ENCODE peak calls at places on chromosomes 1 and 21, in six cellular contexts. One of them, this sample, is unnamed.

GRCh38 chr1:78755986-78756385 is 106.4 kb downstream of the IFI44 start:
- DNase-seq in AG08395: no peak
- DNase-seq in GM12865: no peak
- DNase-seq in GM10248: no peak
- DNase-seq in fibroblast of the aortic adventitia: no peak
- DNase-seq in stimulated activated CD4-positive, alpha-beta T cell treated with anti-CD3 and anti-CD28 coated beads, Interleukin-2, amount 100 ng/mL, for 48 hours: no peak
- DNase-seq in this sample: no peak

GRCh38 chr1:161061419-161061818 is 8.3 kb downstream of the ARHGAP30 start:
- DNase-seq in AG08395: no peak
- DNase-seq in GM12865: no peak
- DNase-seq in GM10248: no peak
- DNase-seq in fibroblast of the aortic adventitia: no peak
- DNase-seq in stimulated activated CD4-positive, alpha-beta T cell treated with anti-CD3 and anti-CD28 coated beads, Interleukin-2, amount 100 ng/mL, for 48 hours: no peak
- DNase-seq in this sample: no peak

GRCh38 chr1:111690306-111690617 is 48.9 kb downstream of the INKA2 start:
- DNase-seq in AG08395: peak; percentile 73
- DNase-seq in GM12865: no peak
- DNase-seq in GM10248: no peak
- DNase-seq in fibroblast of the aortic adventitia: peak; percentile 96
- DNase-seq in stimulated activated CD4-positive, alpha-beta T cell treated with anti-CD3 and anti-CD28 coated beads, Interleukin-2, amount 100 ng/mL, for 48 hours: no peak
- DNase-seq in this sample: no peak

GRCh38 chr1:54577612-54578011 is 29.6 kb downstream of the ACOT11 start:
- DNase-seq in AG08395: no peak
- DNase-seq in GM12865: no peak
- DNase-seq in GM10248: no peak
- DNase-seq in fibroblast of the aortic adventitia: peak; percentile 38
- DNase-seq in stimulated activated CD4-positive, alpha-beta T cell treated with anti-CD3 and anti-CD28 coated beads, Interleukin-2, amount 100 ng/mL, for 48 hours: no peak
- DNase-seq in this sample: no peak

GRCh38 chr1:16218014-16218673 is 5.7 kb upstream of the ARHGEF19 start:
- DNase-seq in AG08395: no peak
- DNase-seq in GM12865: no peak
- DNase-seq in GM10248: no peak
- DNase-seq in fibroblast of the aortic adventitia: no peak
- DNase-seq in stimulated activated CD4-positive, alpha-beta T cell treated with anti-CD3 and anti-CD28 coated beads, Interleukin-2, amount 100 ng/mL, for 48 hours: no peak
- DNase-seq in this sample: no peak

GRCh38 chr1:40646385-40646784 is 19.1 kb downstream of the RIMS3 start:
- DNase-seq in AG08395: peak; percentile 28
- DNase-seq in GM12865: no peak
- DNase-seq in GM10248: no peak
- DNase-seq in fibroblast of the aortic adventitia: peak; percentile 20
- DNase-seq in stimulated activated CD4-positive, alpha-beta T cell treated with anti-CD3 and anti-CD28 coated beads, Interleukin-2, amount 100 ng/mL, for 48 hours: no peak
- DNase-seq in this sample: no peak

GRCh38 chr21:29248124-29248523 is 50.6 kb upstream of the BACH1 start:
- DNase-seq in AG08395: peak; percentile 11
- DNase-seq in GM12865: no peak
- DNase-seq in GM10248: no peak
- DNase-seq in fibroblast of the aortic adventitia: peak; percentile 35
- DNase-seq in stimulated activated CD4-positive, alpha-beta T cell treated with anti-CD3 and anti-CD28 coated beads, Interleukin-2, amount 100 ng/mL, for 48 hours: no peak
- DNase-seq in this sample: no peak

GRCh38 chr1:203368624-203369451 is 17.9 kb upstream of the FMOD start:
- DNase-seq in AG08395: peak; percentile 90
- DNase-seq in GM12865: peak; percentile 18
- DNase-seq in GM10248: no peak
- DNase-seq in fibroblast of the aortic adventitia: peak; percentile 92
- DNase-seq in stimulated activated CD4-positive, alpha-beta T cell treated with anti-CD3 and anti-CD28 coated beads, Interleukin-2, amount 100 ng/mL, for 48 hours: no peak
- DNase-seq in this sample: no peak

This sample was measured in GM12891.